ENCODE peak calls at places on chromosome 17, in eight cellular contexts. W is cardiac fibroblast; A is CD8-positive, alpha-beta T cell; P is IMR-90; V is stomach; Z is AG10803; G is foreskin fibroblast; U is choroid plexus epithelial cell. K is an unnamed sample.

GRCh38 chr17:62995377-62995885 is 29.4 kb downstream of the TANC2 start:
- DNase-seq in Z (peak; percentile 33), P (peak; percentile 43), V (peak; percentile 45), U (peak; percentile 77), G (peak; percentile 7), A (no peak), W (peak; percentile 68), K (peak; percentile 10)

GRCh38 chr17:37481001-37481665 is 8.6 kb upstream of the DUSP14 start:
- DNase-seq in V (no peak), W (no peak), G (no peak), A (no peak), U (no peak), P (no peak), Z (peak; percentile 20), K (no peak)

GRCh38 chr17:33137411-33137810 is 145.8 kb downstream of the SPACA3 start:
- DNase-seq in U (no peak), G (no peak), A (no peak), V (no peak), Z (no peak), P (no peak), W (no peak), K (no peak)

GRCh38 chr17:57480438-57481196 is 224.3 kb downstream of the MSI2 start:
- DNase-seq in A (no peak), V (no peak), U (peak; percentile 80), G (peak; percentile 39), Z (peak; percentile 58), W (peak; percentile 55), P (peak; percentile 72), K (no peak)

GRCh38 chr17:79050591-79050990 is 24.0 kb upstream of the ENGASE start:
- DNase-seq in W (no peak), G (no peak), Z (no peak), U (no peak), P (no peak), V (no peak), A (no peak), K (no peak)

GRCh38 chr17:42459256-42459982 is 741 bp downstream of the ATP6V0A1 start:
- DNase-seq in Z (peak; percentile 53), P (peak; percentile 69), V (peak; percentile 40), G (peak; percentile 48), W (peak; percentile 39), A (no peak), U (peak; percentile 63), K (no peak)

GRCh38 chr17:35918665-35919064 is 11.9 kb downstream of the RDM1 start:
- DNase-seq in Z (no peak), A (no peak), V (no peak), U (no peak), P (no peak), W (no peak), G (no peak), K (no peak)

GRCh38 chr17:65163990-65164495 is 26.9 kb downstream of the RGS9 start:
- DNase-seq in P (peak; percentile 90), W (peak; percentile 50), U (peak; percentile 52), Z (peak; percentile 66), G (peak; percentile 60), V (peak; percentile 41), A (peak; percentile 22), K (peak; percentile 88)

DNA sequence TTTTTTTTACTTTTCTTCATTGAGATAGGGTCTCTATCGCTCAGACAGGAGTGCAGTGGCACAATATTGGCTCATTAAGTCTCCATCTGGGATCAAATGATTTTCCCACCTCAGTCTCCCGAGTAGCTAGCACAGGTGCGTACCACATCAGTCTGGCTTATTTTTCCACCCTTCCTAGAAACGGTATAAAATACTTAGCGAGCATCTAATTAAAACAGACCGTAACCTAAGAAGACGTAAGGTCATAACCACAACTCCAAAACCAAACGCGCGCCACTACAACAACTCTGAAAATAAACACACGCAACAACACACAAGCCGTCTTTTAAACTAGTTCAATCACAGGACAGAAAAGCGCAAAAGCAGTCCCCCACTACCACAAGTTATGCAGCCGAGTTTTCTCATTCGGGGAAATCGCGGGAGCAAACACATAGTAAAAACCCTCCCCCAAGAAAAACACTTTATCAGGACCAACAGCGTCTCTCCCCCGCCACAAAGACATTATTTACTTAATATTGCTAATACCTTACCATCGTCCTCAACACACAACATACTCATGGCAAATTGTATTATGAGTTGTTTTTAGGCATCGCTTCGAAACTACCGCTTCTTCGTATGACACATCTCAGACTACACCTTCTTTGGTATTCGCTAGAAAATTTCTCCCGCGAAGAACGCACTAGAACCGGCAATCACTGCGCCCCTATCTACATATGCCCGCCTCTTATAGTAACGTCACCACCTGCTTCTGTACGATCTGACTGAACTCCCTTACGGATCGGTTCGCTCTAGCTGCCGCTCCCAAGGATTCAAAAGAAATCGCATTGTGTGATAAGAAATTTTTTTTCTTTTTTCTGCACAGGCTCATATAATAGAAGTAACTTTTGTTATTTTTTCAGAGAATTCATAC is 32.8 kb downstream of the TEX14 start:
- DNase-seq in A (peak; percentile 56), U (peak; percentile 99), V (peak; percentile 75), Z (peak; percentile 88), P (peak; percentile 99), G (peak; percentile 95), W (peak; percentile 99), K (peak; percentile 95)
- H3K4me3 ChIP-seq in A (peak overlapping the region; percentile 41), U (peak overlapping the region; percentile 51), V (peak overlapping the region; percentile 35), Z (peak overlapping the region; percentile 49), P (peak overlapping the region; percentile 22), G (peak overlapping the region; percentile 24), W (peak overlapping the region; percentile 47), K (peak overlapping the region; percentile 15)

GRCh38 chr17:8800656-8801055 is 1.5 kb upstream of the MFSD6L start:
- DNase-seq in Z (no peak), P (no peak), A (no peak), G (no peak), W (no peak), V (no peak), U (no peak), K (no peak)

GRCh38 chr17:8807070-8807550 is 7.9 kb upstream of the MFSD6L start:
- DNase-seq in A (no peak), G (no peak), Z (no peak), P (no peak), V (no peak), W (no peak), U (no peak), K (no peak)

GRCh38 chr17:8806206-8807069 is 7.3 kb upstream of the MFSD6L start:
- DNase-seq in W (no peak), P (no peak), U (no peak), Z (no peak), V (no peak), A (no peak), G (no peak), K (no peak)

GRCh38 chr17:8801135-8801840 is 2.1 kb upstream of the MFSD6L start:
- DNase-seq in G (no peak), P (no peak), V (no peak), U (no peak), W (no peak), A (no peak), Z (no peak), K (no peak)

GRCh38 chr17:8803531-8804416 is 4.6 kb upstream of the MFSD6L start:
- DNase-seq in Z (no peak), W (no peak), A (no peak), V (no peak), P (no peak), G (no peak), U (no peak), K (no peak)
- TF ChIP-seq CTCF in Z (no peak), W (no peak), A (no peak), V (no peak), P (no peak), G (no peak), U (no peak), K (no peak)

GRCh38 chr17:74561580-74561979 is 5.7 kb downstream of the CD300H start:
- DNase-seq in Z (no peak), G (no peak), P (no peak), V (no peak), A (no peak), U (no peak), W (no peak), K (no peak)

GRCh38 chr17:74554909-74555308 is 9.0 kb upstream of the CD300C start:
- DNase-seq in V (no peak), U (no peak), W (no peak), G (no peak), A (no peak), P (no peak), Z (no peak), K (no peak)

GRCh38 chr17:74555427-74555826 is 9.5 kb upstream of the CD300C start:
- DNase-seq in U (no peak), G (no peak), W (no peak), Z (no peak), P (no peak), V (no peak), A (no peak), K (no peak)

GRCh38 chr17:74563358-74563757 is 4.0 kb downstream of the CD300H start:
- DNase-seq in P (no peak), V (no peak), Z (no peak), W (no peak), G (no peak), A (no peak), U (no peak), K (no peak)

DNA sequence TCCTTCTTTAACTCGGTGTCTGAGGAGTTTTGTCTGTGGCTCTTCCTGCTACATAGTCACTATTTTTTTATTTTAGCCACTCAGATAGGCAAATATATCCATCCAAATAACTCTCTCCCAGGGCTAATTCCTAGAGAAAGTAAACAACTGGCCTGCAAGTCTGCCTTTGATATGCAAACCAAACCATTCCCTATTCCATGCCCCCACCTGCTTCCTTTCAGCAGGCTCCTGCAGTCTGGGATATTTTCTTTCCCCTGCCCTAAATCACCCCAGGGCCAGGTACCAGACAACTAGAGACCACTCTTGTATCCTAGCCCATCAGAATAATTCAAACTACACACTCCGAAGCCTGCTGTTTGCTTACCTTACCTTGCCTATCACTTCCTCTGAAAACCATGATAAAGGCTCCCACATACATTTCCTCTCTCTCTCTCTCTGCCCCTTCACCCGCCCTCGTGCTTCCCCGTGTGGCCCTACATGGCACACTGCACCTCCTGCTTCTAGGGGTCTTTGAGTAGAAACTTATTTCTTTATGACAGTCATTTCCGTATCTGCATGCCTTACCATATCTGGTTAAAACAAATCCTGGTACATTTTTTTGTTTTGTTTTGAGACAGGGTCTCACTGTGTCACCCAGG is 8.3 kb downstream of the CD300H start:
- DNase-seq in W (no peak), P (no peak), Z (no peak), G (no peak), U (no peak), V (no peak), A (no peak), K (no peak)
- H3K4me3 ChIP-seq in W (no peak overlapping the region), P (no peak overlapping the region), Z (no peak overlapping the region), G (no peak overlapping the region), U (no peak overlapping the region), V (no peak overlapping the region), A (no peak overlapping the region), K (no peak overlapping the region)

GRCh38 chr17:50181155-50181554 is 15.3 kb downstream of the SGCA start:
- DNase-seq in W (no peak), Z (no peak), V (no peak), A (no peak), G (no peak), P (no peak), U (no peak), K (no peak)

GRCh38 chr17:50177983-50178834 is 12.4 kb downstream of the SGCA start:
- DNase-seq in G (peak; percentile 98), V (peak; percentile 79), W (peak; percentile 94), U (peak; percentile 96), A (no peak), P (peak; percentile 99), Z (peak; percentile 97), K (peak; percentile 90)

GRCh38 chr17:50180593-50180992 is 14.8 kb downstream of the SGCA start:
- DNase-seq in Z (no peak), G (no peak), U (no peak), A (no peak), W (no peak), V (no peak), P (peak; percentile 24), K (no peak)

GRCh38 chr17:50181601-50182345 is 16.0 kb downstream of the SGCA start:
- DNase-seq in Z (peak; percentile 90), V (no peak), W (peak; percentile 49), G (peak; percentile 65), A (no peak), P (peak; percentile 65), U (peak; percentile 79), K (no peak)

GRCh38 chr17:50180066-50180465 is 14.3 kb downstream of the SGCA start:
- DNase-seq in U (no peak), W (no peak), Z (peak; percentile 36), V (no peak), G (no peak), A (no peak), P (no peak), K (no peak)
- TF ChIP-seq CTCF in U (no peak), W (no peak), Z (no peak), V (no peak), G (no peak), A (no peak), P (no peak), K (no peak)